ENCODE peak calls at places on chromosomes 13 and 19, in eight cellular contexts. X is tibial nerve; I is heart right ventricle; L is CD8-positive, alpha-beta memory T cell; K is mesendoderm; Z is SK-N-MC; V is psoas muscle; S is lung. E is an unnamed sample.

GRCh38 chr13:97122381-97122996 is 99.6 kb upstream of the MBNL2 start:
- DNase-seq in X (no peak), I (no peak), L (no peak), K (no peak), Z (no peak), V (no peak), S (no peak), E (no peak)

GRCh38 chr19:45468159-45468651 is 409 bp downstream of the FOSB start:
- DNase-seq in X (no peak), I (no peak), L (no peak), K (peak; percentile 46), Z (no peak), V (peak; percentile 40), S (peak; percentile 45), E (peak; percentile 62)

GRCh38 chr19:39590265-39590664 is 12.1 kb upstream of the LGALS13 start:
- DNase-seq in X (no peak), I (no peak), L (no peak), K (peak; percentile 35), Z (no peak), V (no peak), S (no peak), E (peak; percentile 7)

GRCh38 chr13:23744315-23744714 is 144.9 kb downstream of the MIPEP start:
- DNase-seq in X (no peak), I (no peak), L (no peak), K (no peak), Z (no peak), V (no peak), S (no peak), E (no peak)

GRCh38 chr13:23140492-23140891 is 40.3 kb upstream of the SGCG start:
- DNase-seq in X (no peak), I (no peak), L (no peak), K (no peak), Z (no peak), V (no peak), S (no peak), E (no peak)

GRCh38 chr13:102825921-102826706 is 19.7 kb upstream of the ERCC5 start:
- DNase-seq in X (no peak), I (no peak), L (no peak), K (peak; percentile 42), Z (peak; percentile 40), V (no peak), S (no peak), E (peak; percentile 13)

GRCh38 chr19:10368101-10368803 is 12.1 kb downstream of the TYK2 start:
- DNase-seq in X (no peak), I (no peak), L (no peak), K (no peak), Z (no peak), V (no peak), S (no peak), E (peak; percentile 60)

GRCh38 chr19:2278504-2279158 is 3.3 kb downstream of the PEAK3 start:
- DNase-seq in X (no peak), I (no peak), L (no peak), K (no peak), Z (no peak), V (no peak), S (no peak), E (peak; percentile 65)

GRCh38 chr13:113907637-113908617 is 44.1 kb upstream of the GAS6 start:
- DNase-seq in X (no peak), I (no peak), L (no peak), K (peak; percentile 24), Z (no peak), V (no peak), S (peak; percentile 27), E (peak; percentile 53)

GRCh38 chr19:16520074-16520973 is 21.9 kb downstream of the CHERP start:
- DNase-seq in X (no peak), I (no peak), L (no peak), K (no peak), Z (no peak), V (no peak), S (no peak), E (peak; percentile 38)

GRCh38 chr13:93146584-93147292 is 79.9 kb upstream of the GPC6 start:
- DNase-seq in X (no peak), I (no peak), L (no peak), K (no peak), Z (no peak), V (no peak), S (no peak), E (no peak)

GRCh38 chr13:113781571-113781970 is 22.5 kb downstream of the TMEM255B start:
- DNase-seq in X (no peak), I (no peak), L (no peak), K (no peak), Z (no peak), V (no peak), S (no peak), E (no peak)

GRCh38 chr19:17812099-17812498 is 9.2 kb downstream of the INSL3 start:
- DNase-seq in X (no peak), I (no peak), L (no peak), K (no peak), Z (no peak), V (no peak), S (no peak), E (no peak)

GRCh38 chr19:38661166-38661565 is 13.7 kb downstream of the ACTN4 start:
- DNase-seq in X (no peak), I (no peak), L (no peak), K (no peak), Z (no peak), V (no peak), S (no peak), E (no peak)

GRCh38 chr13:107373551-107373950 is 805.6 kb upstream of the ARGLU1 start:
- DNase-seq in X (no peak), I (no peak), L (no peak), K (peak; percentile 73), Z (no peak), V (no peak), S (no peak), E (peak; percentile 17)

GRCh38 chr19:33054623-33055022 is 10.1 kb downstream of the RHPN2 start:
- DNase-seq in X (no peak), I (no peak), L (no peak), K (no peak), Z (no peak), V (no peak), S (no peak), E (no peak)

DNA sequence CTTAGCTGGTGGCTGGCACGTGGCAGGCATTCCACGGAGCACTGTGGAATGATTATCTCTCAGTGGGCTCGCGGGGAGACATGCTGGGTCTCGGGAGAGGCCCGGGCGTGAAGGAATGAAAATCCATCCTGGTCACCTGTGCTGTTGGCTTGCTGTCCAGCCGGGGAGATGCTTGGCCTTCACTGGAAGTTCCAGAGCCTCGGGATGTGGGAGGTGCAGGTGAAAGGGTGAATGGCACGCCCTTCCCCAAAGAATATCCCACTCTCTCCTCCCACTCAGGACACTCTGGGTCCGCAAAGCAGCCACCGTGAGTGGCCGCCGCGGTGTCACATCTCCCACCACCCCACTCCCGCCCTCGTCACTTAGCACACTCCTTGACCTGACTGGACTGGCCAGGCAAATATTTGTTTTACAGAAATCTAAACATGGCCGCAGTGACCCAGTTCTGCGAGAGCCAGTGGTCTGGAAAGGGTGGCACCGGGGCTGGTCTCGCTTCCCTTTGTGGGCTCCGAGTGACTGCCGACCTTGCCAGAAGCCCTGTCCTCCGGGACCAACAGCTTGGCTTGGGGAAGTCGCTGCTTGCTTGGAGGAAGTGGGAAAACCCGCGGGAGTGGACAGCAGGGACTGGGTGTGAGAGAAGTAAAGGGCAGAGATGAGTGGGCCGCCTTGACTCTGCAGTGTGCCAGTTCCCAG is 8.0 kb downstream of the DPP9 start:
- DNase-seq in X (no peak), I (no peak), L (no peak), K (no peak), Z (no peak), V (no peak), S (peak; percentile 82), E (no peak)
- H3K36me3 ChIP-seq in X (peaks cover 95% of the 10 kb centered on the region), I (peaks cover 51% of the 10 kb centered on the region), L (peaks cover 44% of the 10 kb centered on the region), K (peaks cover 13% of the 10 kb centered on the region), Z (peaks cover 12% of the 10 kb centered on the region), V (peaks cover 5% of the 10 kb centered on the region), S (peaks cover 6% of the 10 kb centered on the region), E (peaks cover 35% of the 10 kb centered on the region)

DNA sequence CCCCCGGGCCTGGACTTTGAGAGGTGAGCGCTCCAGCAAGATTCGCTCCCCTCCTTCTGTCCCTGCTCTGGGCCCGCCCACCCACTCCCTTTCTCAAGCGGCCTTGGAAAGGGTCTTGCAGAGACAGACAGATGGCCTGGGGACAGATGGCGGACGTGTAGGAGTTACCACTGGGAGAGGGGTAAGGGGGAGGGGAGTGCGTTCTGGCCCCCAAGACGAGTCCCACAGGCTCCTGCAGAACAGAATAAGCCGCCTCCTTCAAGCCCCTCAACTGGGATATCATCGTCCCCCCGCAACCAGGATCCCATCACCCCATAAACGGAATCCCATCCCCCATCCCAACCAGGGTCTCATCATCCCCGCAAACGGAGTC is 3.6 kb upstream of the TNFAIP8L1 start:
- DNase-seq in X (no peak), I (no peak), L (no peak), K (no peak), Z (no peak), V (no peak), S (no peak), E (peak; percentile 70)
- H3K36me3 ChIP-seq in X (no peaks in the 10 kb centered on the region), I (no peaks in the 10 kb centered on the region), L (no peaks in the 10 kb centered on the region), K (no peaks in the 10 kb centered on the region), Z (no peaks in the 10 kb centered on the region), V (no peaks in the 10 kb centered on the region), S (no peaks in the 10 kb centered on the region), E (no peaks in the 10 kb centered on the region)

DNA sequence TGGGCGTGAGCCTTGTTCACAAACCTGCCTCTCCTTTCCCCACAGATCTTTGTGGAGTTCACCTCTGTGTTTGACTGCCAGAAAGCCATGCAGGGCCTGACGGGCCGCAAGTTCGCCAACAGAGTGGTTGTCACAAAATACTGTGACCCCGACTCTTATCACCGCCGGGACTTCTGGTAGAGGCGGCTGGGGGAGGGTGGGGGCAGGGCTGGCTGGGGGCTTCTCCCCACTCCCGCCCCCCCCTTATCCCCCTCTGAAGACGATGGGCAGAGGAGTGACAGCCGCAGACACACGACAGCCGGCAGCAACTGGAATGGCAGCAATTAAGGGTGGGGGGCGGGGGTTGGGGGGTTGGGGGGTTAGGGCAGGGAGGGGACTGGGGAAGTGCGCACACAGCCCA is 1.1 kb upstream of the EPN1 start:
- DNase-seq in X (no peak), I (no peak), L (no peak), K (no peak), Z (no peak), V (no peak), S (no peak), E (no peak)
- H3K36me3 ChIP-seq in X (peaks cover 58% of the 10 kb centered on the region), I (peaks cover 18% of the 10 kb centered on the region), L (peaks cover 32% of the 10 kb centered on the region), K (peaks cover 8% of the 10 kb centered on the region), Z (peaks cover 57% of the 10 kb centered on the region), V (peaks cover 3% of the 10 kb centered on the region), S (peaks cover 4% of the 10 kb centered on the region), E (peaks cover 11% of the 10 kb centered on the region)

GRCh38 chr19:3978145-3978544 is 7.1 kb downstream of the EEF2 start:
- DNase-seq in X (no peak), I (no peak), L (no peak), K (no peak), Z (no peak), V (no peak), S (no peak), E (peak; percentile 32)

GRCh38 chr19:3979289-3979673 is 6.0 kb downstream of the EEF2 start:
- DNase-seq in X (no peak), I (peak; percentile 7), L (no peak), K (no peak), Z (no peak), V (no peak), S (no peak), E (no peak)

GRCh38 chr19:3975637-3976087 is 4.8 kb upstream of the DAPK3 start:
- DNase-seq in X (no peak), I (no peak), L (no peak), K (no peak), Z (no peak), V (no peak), S (no peak), E (no peak)

GRCh38 chr19:3976495-3977241 is 5.8 kb upstream of the DAPK3 start:
- DNase-seq in X (no peak), I (peak; percentile 5), L (no peak), K (no peak), Z (no peak), V (peak; percentile 37), S (peak; percentile 60), E (peak; percentile 47)

GRCh38 chr19:3977242-3978143 is 6.6 kb upstream of the DAPK3 start:
- DNase-seq in X (no peak), I (peak; percentile 4), L (no peak), K (peak; percentile 62), Z (no peak), V (peak; percentile 25), S (no peak), E (peak; percentile 81)
- H3K36me3 ChIP-seq in X (peaks cover 76% of the 10 kb centered on the region), I (peaks cover 74% of the 10 kb centered on the region), L (peaks cover 60% of the 10 kb centered on the region), K (peaks cover 60% of the 10 kb centered on the region), Z (peaks cover 72% of the 10 kb centered on the region), V (peaks cover 25% of the 10 kb centered on the region), S (peaks cover 60% of the 10 kb centered on the region), E (peaks cover 64% of the 10 kb centered on the region)